ENCODE peak calls at places on chromosomes 11 and 22, in five cellular contexts. One of them, this sample, is unnamed.

GRCh38 chr11:36512016-36512415 is 1.9 kb upstream of the TRAF6 start:
- DNase-seq in mammary epithelial cell: no peak
- DNase-seq in A549: no peak
- DNase-seq in ascending aorta: no peak
- DNase-seq in small intestine: peak; percentile 80
- DNase-seq in this sample: no peak

GRCh38 chr11:56783448-56784041 is 35.0 kb upstream of the OR9G4 start:
- DNase-seq in small intestine: peak; percentile 59
- DNase-seq in mammary epithelial cell: peak; percentile 37
- DNase-seq in A549: peak; percentile 25
- DNase-seq in ascending aorta: no peak
- DNase-seq in this sample: no peak

GRCh38 chr11:116582621-116583020 is 190.2 kb downstream of the BUD13 start:
- DNase-seq in mammary epithelial cell: no peak
- DNase-seq in ascending aorta: no peak
- DNase-seq in A549: no peak
- DNase-seq in small intestine: no peak
- DNase-seq in this sample: no peak

GRCh38 chr11:69312418-69313399 is 18.8 kb downstream of the MYEOV start:
- DNase-seq in A549: no peak
- DNase-seq in ascending aorta: no peak
- DNase-seq in small intestine: no peak
- DNase-seq in mammary epithelial cell: no peak
- DNase-seq in this sample: peak; percentile 66

GRCh38 chr11:77471520-77472234 is 2.2 kb downstream of the PAK1 start:
- DNase-seq in small intestine: peak; percentile 97
- DNase-seq in ascending aorta: no peak
- DNase-seq in A549: peak; percentile 15
- DNase-seq in mammary epithelial cell: peak; percentile 42
- DNase-seq in this sample: no peak

GRCh38 chr11:30344085-30344484 is 21.2 kb downstream of the ARL14EP start:
- DNase-seq in ascending aorta: no peak
- DNase-seq in A549: no peak
- DNase-seq in mammary epithelial cell: no peak
- DNase-seq in small intestine: no peak
- DNase-seq in this sample: no peak

GRCh38 chr11:70105755-70106571 is 27.8 kb downstream of the ANO1 start:
- DNase-seq in A549: no peak
- DNase-seq in ascending aorta: no peak
- DNase-seq in mammary epithelial cell: no peak
- DNase-seq in small intestine: no peak
- DNase-seq in this sample: no peak

GRCh38 chr11:50170115-50170514 is 137.4 kb downstream of the OR4C45 start:
- DNase-seq in mammary epithelial cell: no peak
- DNase-seq in small intestine: no peak
- DNase-seq in A549: no peak
- DNase-seq in ascending aorta: no peak
- DNase-seq in this sample: no peak

GRCh38 chr11:16418698-16419097 is 62.4 kb upstream of the SOX6 start:
- DNase-seq in ascending aorta: no peak
- DNase-seq in mammary epithelial cell: peak; percentile 25
- DNase-seq in small intestine: no peak
- DNase-seq in A549: no peak
- DNase-seq in this sample: no peak

GRCh38 chr11:114563077-114563476 is 3.4 kb upstream of the NXPE1 start:
- DNase-seq in ascending aorta: no peak
- DNase-seq in A549: no peak
- DNase-seq in small intestine: peak; percentile 20
- DNase-seq in mammary epithelial cell: peak; percentile 8
- DNase-seq in this sample: no peak

DNA sequence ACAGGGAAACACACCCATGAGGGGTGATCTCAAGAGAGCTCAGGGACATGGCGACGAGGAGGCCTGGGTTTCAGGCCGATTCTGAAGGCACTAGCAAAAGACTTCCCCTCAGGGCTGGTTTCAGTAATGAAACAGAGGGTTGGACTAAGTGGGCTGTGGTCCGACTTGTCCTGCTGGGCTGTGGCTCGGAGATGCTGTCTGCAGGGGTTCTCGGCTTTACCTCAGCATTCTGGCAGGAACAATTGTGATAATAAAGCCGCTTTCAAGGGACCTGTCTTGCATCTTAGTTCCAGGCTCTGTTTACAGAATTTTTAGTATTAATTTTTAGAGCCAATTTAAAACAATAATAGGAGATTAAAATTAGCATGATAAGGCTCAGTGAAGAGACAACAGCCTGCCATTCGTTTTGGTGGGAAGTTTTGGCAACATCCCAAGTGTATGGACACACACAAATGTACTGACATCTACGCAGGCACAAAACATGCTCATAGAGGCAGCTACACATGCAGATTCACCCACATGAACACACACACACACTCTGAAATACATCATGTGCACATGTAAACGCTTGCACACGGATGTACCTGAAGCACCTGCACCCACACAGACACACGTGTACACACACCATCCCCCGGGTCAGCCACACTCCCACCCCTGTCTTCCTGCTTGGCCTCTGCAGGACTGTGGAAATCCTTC is 2.1 kb upstream of the B3GAT1 start:
- DNase-seq in small intestine: no peak
- DNase-seq in mammary epithelial cell: no peak
- DNase-seq in A549: no peak
- DNase-seq in ascending aorta: no peak
- DNase-seq in this sample: no peak
- H3K4me3 ChIP-seq in small intestine: no peak overlapping the region
- H3K4me3 ChIP-seq in mammary epithelial cell: no peak overlapping the region
- H3K4me3 ChIP-seq in A549: no peak overlapping the region
- H3K4me3 ChIP-seq in ascending aorta: no peak overlapping the region
- H3K4me3 ChIP-seq in this sample: no peak overlapping the region

DNA sequence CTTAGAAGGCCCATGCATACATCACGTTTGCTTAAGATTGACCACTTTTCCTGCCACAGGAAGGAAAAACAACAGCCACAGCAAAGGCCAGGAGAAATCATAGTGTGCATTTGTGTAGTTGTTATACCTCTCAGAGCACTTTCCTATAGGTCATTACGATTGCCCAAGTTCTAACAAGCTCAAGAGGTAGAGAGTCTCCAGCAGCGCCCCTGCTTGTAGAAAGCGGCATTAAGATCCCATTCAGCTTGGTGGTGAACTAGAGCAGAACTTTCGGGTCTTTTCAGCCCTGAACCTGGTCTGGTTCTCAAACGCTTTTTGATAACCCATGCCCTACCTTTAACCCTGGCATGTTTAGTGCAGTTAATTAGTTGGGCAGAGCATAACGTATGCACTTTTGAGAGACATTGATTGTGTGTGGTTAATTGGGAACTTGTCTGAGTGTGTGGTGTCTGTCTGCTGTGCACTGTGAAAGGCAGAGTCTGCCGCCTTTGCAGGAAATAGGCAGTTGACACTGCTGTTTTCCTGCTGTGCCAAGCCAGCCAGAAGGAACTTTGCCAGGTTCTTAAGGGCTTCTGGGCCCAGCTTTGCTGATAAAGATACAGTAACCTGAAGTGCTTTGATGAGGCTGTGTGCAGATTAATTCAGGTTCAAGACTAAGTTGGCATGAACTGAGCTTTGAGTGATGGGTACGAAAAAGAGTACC is 109.9 kb upstream of the CLMP start:
- DNase-seq in A549: no peak
- DNase-seq in ascending aorta: no peak
- DNase-seq in small intestine: peak; percentile 17
- DNase-seq in mammary epithelial cell: no peak
- DNase-seq in this sample: no peak
- H3K27ac ChIP-seq in A549: no peak overlapping the region
- H3K27ac ChIP-seq in ascending aorta: no peak overlapping the region
- H3K27ac ChIP-seq in small intestine: no peak overlapping the region
- H3K27ac ChIP-seq in mammary epithelial cell: no peak overlapping the region
- H3K27ac ChIP-seq in this sample: no peak overlapping the region

GRCh38 chr11:67306769-67307544 is 3.6 kb downstream of the SSH3 start:
- DNase-seq in A549: no peak
- DNase-seq in small intestine: no peak
- DNase-seq in mammary epithelial cell: no peak
- DNase-seq in ascending aorta: no peak
- DNase-seq in this sample: no peak

GRCh38 chr11:67303989-67304411 is 670 bp downstream of the SSH3 start:
- DNase-seq in A549: no peak
- DNase-seq in ascending aorta: no peak
- DNase-seq in mammary epithelial cell: peak; percentile 22
- DNase-seq in small intestine: peak; percentile 45
- DNase-seq in this sample: peak; percentile 69

GRCh38 chr11:67302571-67303131 is 679 bp upstream of the SSH3 start:
- DNase-seq in small intestine: peak; percentile 60
- DNase-seq in A549: no peak
- DNase-seq in mammary epithelial cell: peak; percentile 21
- DNase-seq in ascending aorta: no peak
- DNase-seq in this sample: peak; percentile 36

GRCh38 chr11:67303132-67303988 is at the start of gene SSH3:
- DNase-seq in small intestine: peak; percentile 94
- DNase-seq in ascending aorta: no peak
- DNase-seq in mammary epithelial cell: peak; percentile 70
- DNase-seq in A549: peak; percentile 71
- DNase-seq in this sample: peak; percentile 81

DNA sequence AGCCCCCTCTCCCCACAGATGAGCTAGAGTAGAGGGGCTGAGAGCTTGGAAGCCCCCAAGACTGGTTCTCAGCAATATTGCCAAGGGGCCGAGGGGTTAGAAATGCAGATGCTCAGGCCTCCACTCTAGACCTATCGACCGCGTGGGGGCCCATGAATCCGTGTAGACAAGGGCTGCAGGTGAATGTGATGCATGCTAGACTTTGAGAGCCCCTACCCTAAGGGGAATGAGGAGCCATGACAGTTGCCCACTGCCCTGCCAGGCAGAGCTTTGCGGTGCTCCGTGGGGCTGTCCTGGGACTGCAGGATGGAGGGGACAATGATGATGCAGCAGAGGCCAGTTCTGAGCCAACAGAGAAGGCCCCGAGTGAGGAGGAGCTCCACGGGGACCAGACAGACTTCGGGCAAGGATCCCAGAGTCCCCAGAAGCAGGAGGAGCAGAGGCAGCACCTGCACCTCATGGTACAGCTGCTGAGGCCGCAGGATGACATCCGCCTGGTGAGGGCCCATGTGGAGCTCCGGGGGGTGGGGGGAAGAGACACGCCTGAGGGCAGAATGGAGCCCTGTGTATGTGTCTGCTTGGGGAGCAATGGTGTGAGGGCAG is 1.3 kb downstream of the SSH3 start:
- DNase-seq in small intestine: no peak
- DNase-seq in ascending aorta: no peak
- DNase-seq in mammary epithelial cell: no peak
- DNase-seq in A549: no peak
- DNase-seq in this sample: peak; percentile 64
- H3K4me3 ChIP-seq in small intestine: peak overlapping the region; percentile 93
- H3K4me3 ChIP-seq in ascending aorta: peak overlapping the region; percentile 76
- H3K4me3 ChIP-seq in mammary epithelial cell: peak overlapping the region; percentile 89
- H3K4me3 ChIP-seq in A549: peak overlapping the region; percentile 93
- H3K4me3 ChIP-seq in this sample: peak overlapping the region; percentile 79

DNA sequence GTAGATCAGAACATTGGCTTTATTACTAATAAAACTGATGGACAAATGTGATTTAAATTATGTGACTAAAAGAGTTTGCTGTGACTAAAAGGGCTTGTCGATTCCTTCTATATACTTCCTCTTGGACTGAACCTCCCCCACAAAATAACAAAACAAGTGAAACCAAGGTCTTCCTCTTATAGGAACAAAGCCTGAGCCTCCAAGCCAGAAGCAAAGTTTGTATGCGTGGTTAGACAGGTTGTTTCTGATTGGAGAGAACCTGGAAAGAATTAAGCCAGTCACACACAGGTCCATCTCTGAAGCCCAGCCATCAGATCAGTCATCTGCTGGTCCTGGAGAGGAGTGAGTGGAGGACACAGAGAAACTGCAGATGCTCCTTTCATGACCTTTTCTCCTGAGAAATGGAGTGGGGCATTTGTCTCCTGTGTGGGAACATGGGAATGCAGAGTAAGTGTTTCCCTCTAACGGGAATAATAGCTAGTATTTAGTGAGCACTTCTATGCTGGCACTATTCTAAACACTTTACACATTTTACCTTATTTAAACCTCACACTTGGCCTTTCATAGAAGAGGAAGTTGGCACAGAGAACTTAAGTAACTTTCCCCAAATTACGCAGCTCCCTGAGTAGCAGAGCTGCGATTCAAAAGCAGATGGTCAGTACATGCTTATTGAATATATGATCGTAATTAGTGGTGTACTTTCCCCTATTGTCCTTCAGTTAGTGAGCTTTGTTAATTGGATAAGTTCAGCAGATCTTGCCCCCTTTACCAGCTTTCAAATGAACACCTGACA is 77.1 kb downstream of the UVRAG start:
- DNase-seq in ascending aorta: no peak
- DNase-seq in A549: no peak
- DNase-seq in mammary epithelial cell: no peak
- DNase-seq in small intestine: no peak
- DNase-seq in this sample: no peak
- H3K27ac ChIP-seq in ascending aorta: no peak overlapping the region
- H3K27ac ChIP-seq in A549: no peak overlapping the region
- H3K27ac ChIP-seq in mammary epithelial cell: no peak overlapping the region
- H3K27ac ChIP-seq in small intestine: no peak overlapping the region
- H3K27ac ChIP-seq in this sample: no peak overlapping the region

GRCh38 chr11:65430406-65431217 is 8.0 kb downstream of the NEAT1 start:
- DNase-seq in A549: no peak
- DNase-seq in ascending aorta: no peak
- DNase-seq in mammary epithelial cell: peak; percentile 57
- DNase-seq in small intestine: peak; percentile 64
- DNase-seq in this sample: peak; percentile 19
- H3K4me3 ChIP-seq in A549: peak overlapping the region; percentile 95
- H3K4me3 ChIP-seq in ascending aorta: peak overlapping the region; percentile 56
- H3K4me3 ChIP-seq in mammary epithelial cell: peak overlapping the region; percentile 6
- H3K4me3 ChIP-seq in small intestine: no peak overlapping the region
- H3K4me3 ChIP-seq in this sample: peak overlapping the region; percentile 97

DNA sequence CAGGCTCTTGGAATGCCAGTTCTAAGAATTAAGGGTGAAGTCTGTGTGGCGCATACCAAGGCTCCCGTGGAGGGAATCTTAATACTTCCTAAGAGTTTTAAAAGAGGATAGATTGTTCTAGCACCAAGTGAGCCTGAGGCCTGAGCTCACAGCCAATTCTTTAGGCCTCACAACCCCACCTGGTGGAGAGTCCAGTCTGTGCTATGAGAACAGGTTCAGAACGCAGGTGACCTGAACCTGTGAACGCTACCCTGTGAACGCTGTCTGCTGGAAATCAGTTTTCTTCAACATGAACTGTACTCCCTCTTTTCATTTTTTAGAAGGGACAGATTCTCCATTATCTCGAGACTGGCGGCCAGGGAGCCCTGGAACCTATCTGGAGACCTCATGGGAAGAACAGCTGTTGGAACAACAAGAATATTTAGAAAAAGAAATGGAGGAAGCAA is 43.2 kb upstream of the DLAT start:
- DNase-seq in small intestine: peak; percentile 92
- DNase-seq in A549: peak; percentile 38
- DNase-seq in mammary epithelial cell: peak; percentile 59
- DNase-seq in ascending aorta: no peak
- DNase-seq in this sample: peak; percentile 35
- H3K27ac ChIP-seq in small intestine: peak overlapping the region; percentile 78
- H3K27ac ChIP-seq in A549: no peak overlapping the region
- H3K27ac ChIP-seq in mammary epithelial cell: no peak overlapping the region
- H3K27ac ChIP-seq in ascending aorta: no peak overlapping the region
- H3K27ac ChIP-seq in this sample: peak overlapping the region; percentile 17

DNA sequence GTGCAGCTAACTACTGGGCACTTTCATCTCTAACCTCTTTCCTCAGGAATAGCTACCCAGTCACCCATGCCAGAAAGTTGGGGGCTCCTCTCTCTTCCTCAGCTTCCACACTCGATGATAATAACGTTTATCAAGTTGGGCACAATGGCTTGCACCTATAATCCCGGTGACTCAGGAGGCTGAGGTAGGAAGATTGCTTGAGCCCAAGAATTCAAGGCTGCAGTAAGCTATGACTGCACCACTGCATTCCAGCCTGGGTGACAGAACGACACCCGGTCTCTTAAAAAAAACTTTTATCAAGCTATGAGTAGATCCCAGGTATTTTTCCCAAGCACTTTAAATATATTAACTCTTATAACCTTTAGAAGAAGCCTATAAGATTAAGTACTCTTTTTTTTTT is 2.0 kb downstream of the SF3A1 start:
- DNase-seq in A549: no peak
- DNase-seq in mammary epithelial cell: no peak
- DNase-seq in small intestine: no peak
- DNase-seq in ascending aorta: no peak
- DNase-seq in this sample: no peak
- H3K4me3 ChIP-seq in A549: no peak overlapping the region
- H3K4me3 ChIP-seq in mammary epithelial cell: no peak overlapping the region
- H3K4me3 ChIP-seq in small intestine: no peak overlapping the region
- H3K4me3 ChIP-seq in ascending aorta: no peak overlapping the region
- H3K4me3 ChIP-seq in this sample: no peak overlapping the region

This sample was measured in tibial artery.